ENCODE peak calls at places on chromosomes 16 and 17, in seven cellular contexts. G is OCI-LY7, W is HepG2, J is ovary, V is MM.1S, H is left ventricle myocardium inferior, F is H1. E is an unnamed sample. For H3K4me1 and H3K36me3, the result is how much of the 10 kb centered on the place peaks cover.

GRCh38 chr16:85969159-85969558 is 70.2 kb downstream of the IRF8 start:
- DNase-seq in G (no peak), W (no peak), J (no peak), V (no peak), H (no peak), F (no peak), E (no peak)

GRCh38 chr17:63966646-63967265 is 6.0 kb downstream of the SCN4A start:
- DNase-seq in G (no peak), W (no peak), J (no peak), V (no peak), H (no peak), F (no peak), E (no peak)

GRCh38 chr16:266258-267164 is 9.2 kb downstream of the RGS11 start:
- DNase-seq in G (no peak), W (no peak), J (no peak), V (no peak), H (no peak), F (no peak), E (no peak)

GRCh38 chr16:53775821-53776431 is 72.0 kb downstream of the FTO start:
- DNase-seq in G (no peak), W (peak), J (no peak), V (no peak), H (peak), F (no peak), E (no peak)

GRCh38 chr16:56632160-56632847 is at the start of gene MT1M:
- DNase-seq in G (no peak), W (no peak), J (peak), V (no peak), H (peak), F (peak), E (peak)

GRCh38 chr17:49901460-49902331 is 53.8 kb upstream of the TAC4 start:
- DNase-seq in G (no peak), W (peak), J (no peak), V (no peak), H (no peak), F (no peak), E (no peak)

GRCh38 chr17:62755139-62755851 is 52.8 kb downstream of the MARCHF10 start:
- DNase-seq in G (no peak), W (no peak), J (no peak), V (no peak), H (no peak), F (no peak), E (no peak)

GRCh38 chr16:46731691-46732555 is 16.2 kb downstream of the MYLK3 start:
- DNase-seq in G (no peak), W (peak), J (no peak), V (no peak), H (peak), F (no peak), E (no peak)

GRCh38 chr17:21039839-21040575 is 2.8 kb downstream of the USP22 start:
- DNase-seq in G (peak), W (peak), J (peak), V (peak), H (no peak), F (no peak), E (peak)

GRCh38 chr16:65044861-65045260 is 77.0 kb downstream of the CDH11 start:
- DNase-seq in G (no peak), W (no peak), J (no peak), V (no peak), H (no peak), F (no peak), E (no peak)

GRCh38 chr17:45841883-45842525 is 2.7 kb upstream of the SPPL2C start:
- DNase-seq in G (no peak), W (no peak), J (no peak), V (no peak), H (no peak), F (no peak), E (no peak)

GRCh38 chr16:20898938-20899502 is 1.1 kb downstream of the DCUN1D3 start:
- DNase-seq in G (no peak), W (peak), J (no peak), V (no peak), H (no peak), F (no peak), E (no peak)

GRCh38 chr17:69711504-69711903 is 297.0 kb downstream of the MAP2K6 start:
- DNase-seq in G (no peak), W (no peak), J (no peak), V (no peak), H (no peak), F (no peak), E (no peak)

GRCh38 chr17:29379084-29379811 is 10.9 kb upstream of the TAOK1 start:
- DNase-seq in G (no peak), W (no peak), J (no peak), V (no peak), H (no peak), F (no peak), E (peak)

GRCh38 chr16:72241930-72242329 is 70.0 kb upstream of the PMFBP1 start:
- DNase-seq in G (peak), W (peak), J (peak), V (peak), H (no peak), F (no peak), E (no peak)

GRCh38 chr17:51257150-51258081 is 2.4 kb downstream of the MBTD1 start:
- DNase-seq in G (no peak), W (no peak), J (no peak), V (no peak), H (no peak), F (no peak), E (no peak)

GRCh38 chr16:57619606-57620315 is 8.7 kb upstream of the ADGRG1 start:
- DNase-seq in G (no peak), W (peak), J (no peak), V (peak), H (no peak), F (peak), E (peak)

GRCh38 chr17:47708864-47709541 is 15.0 kb downstream of the TBKBP1 start:
- DNase-seq in G (no peak), W (no peak), J (peak), V (no peak), H (peak), F (peak), E (peak)

GRCh38 chr17:65050438-65050837 is 6.1 kb downstream of the GNA13 start:
- DNase-seq in G (peak), W (no peak), J (no peak), V (no peak), H (no peak), F (no peak), E (no peak)

GRCh38 chr17:27288183-27288582 is 5.7 kb upstream of the WSB1 start:
- DNase-seq in G (no peak), W (no peak), J (no peak), V (no peak), H (no peak), F (no peak), E (no peak)
- H3K4me1 ChIP-seq in G (under half), W (under half), J (under half), V (under half), H (under half), F (under half), E (under half)

DNA sequence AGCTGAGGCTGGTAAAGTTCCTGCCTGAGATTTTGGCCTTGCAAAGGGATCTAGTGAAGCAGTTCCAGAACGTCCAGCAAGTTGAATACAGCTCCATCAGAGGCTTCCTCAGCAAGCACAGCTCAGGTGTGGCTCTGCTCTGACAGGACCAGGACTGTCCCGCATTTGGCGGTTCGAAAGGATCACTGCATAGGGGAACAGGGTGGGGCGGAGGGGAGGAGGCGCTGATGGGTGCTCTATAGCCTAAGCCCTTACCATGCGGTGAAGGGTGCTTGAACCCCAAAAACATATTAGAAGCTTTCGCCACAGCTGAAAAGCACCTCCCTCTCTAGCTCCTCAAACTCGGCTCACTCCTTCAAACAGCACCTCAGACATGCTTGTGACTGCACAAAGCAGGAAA is 29.9 kb upstream of the ENDOV start:
- DNase-seq in G (no peak), W (no peak), J (no peak), V (no peak), H (no peak), F (no peak), E (no peak)
- H3K36me3 ChIP-seq in G (under half), W (half or more), J (under half), V (under half), H (half or more), F (under half), E (under half)

GRCh38 chr16:67534420-67534819 is 5.8 kb downstream of the RIPOR1 start:
- DNase-seq in G (no peak), W (no peak), J (no peak), V (no peak), H (no peak), F (no peak), E (no peak)
- TF ChIP-seq CTCF in G (no peak), W (no peak), J (no peak), V (peak), H (no peak), F (no peak), E (no peak)

DNA sequence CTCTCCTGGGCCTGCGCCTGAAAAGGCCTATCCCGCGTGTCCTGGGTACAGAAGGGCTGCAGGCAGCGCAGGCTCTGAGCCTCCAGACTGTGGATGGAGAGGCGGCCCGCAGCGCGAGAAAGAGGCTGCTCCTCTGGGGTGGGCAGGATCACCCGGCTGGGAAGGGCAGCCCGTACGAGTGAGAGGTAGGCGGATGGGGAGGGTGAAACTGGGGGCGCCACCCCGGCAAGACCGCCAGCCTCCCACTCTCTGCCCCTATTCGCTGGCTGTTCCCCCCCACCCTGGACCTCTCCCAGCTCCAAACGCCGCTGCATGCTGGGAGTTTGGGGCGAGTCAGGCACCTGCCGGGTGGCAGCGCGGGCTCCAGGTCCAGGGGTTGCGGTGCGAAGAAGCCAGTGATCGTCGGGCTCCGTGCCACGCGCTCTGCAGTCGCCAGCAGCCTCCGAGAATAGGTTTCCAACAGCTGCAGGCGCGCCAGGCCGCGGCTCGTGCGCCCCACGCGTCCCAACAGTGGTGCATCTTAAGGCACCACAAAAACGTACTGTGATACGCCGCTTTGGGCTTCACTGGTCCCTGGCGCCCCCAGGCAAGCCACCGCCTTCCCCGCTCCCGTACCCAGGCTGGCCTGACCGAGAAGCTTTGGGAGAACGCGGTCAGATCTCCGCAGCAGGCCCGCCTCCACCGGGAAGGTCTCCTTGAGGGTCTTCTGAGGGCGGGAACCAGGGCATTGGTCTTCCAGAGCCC is 1.1 kb downstream of the NOXO1 start:
- DNase-seq in G (no peak), W (no peak), J (no peak), V (no peak), H (no peak), F (peak), E (no peak)
- H3K4me1 ChIP-seq in G (under half), W (under half), J (under half), V (under half), H (under half), F (under half), E (under half)

GRCh38 chr16:24071990-24072389 is 184.1 kb upstream of the CACNG3 start:
- DNase-seq in G (no peak), W (no peak), J (no peak), V (no peak), H (no peak), F (no peak), E (no peak)
- H3K36me3 ChIP-seq in G (under half), W (under half), J (under half), V (under half), H (under half), F (under half), E (under half)

DNA sequence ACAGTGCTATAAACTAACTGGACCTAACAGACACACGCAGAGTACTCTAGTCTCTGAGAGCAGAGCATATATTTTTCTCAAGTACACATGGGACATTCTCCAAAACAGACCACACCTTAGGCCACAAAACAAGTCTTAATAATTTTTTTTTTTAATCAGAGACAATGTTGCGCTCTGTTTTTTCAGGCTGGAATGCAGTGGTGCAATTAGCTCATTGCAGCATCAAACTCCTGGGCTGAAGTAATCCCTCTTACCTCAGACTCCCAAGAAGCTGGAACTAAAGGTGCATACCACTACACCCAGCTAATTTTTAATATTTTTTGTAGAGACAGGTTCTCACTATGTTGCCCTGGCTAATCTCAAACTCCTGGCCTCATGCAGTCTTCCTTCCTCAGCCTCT is 37.7 kb downstream of the ULK2 start:
- DNase-seq in G (no peak), W (no peak), J (no peak), V (no peak), H (no peak), F (no peak), E (no peak)
- TF ChIP-seq CTCF in G (no peak), W (no peak), J (no peak), V (no peak), H (no peak), F (no peak), E (no peak)

GRCh38 chr17:79930077-79930785 is 91.0 kb upstream of the CBX4 start:
- DNase-seq in G (no peak), W (no peak), J (peak), V (no peak), H (no peak), F (peak), E (no peak)
- H3K4me1 ChIP-seq in G (under half), W (half or more), J (under half), V (under half), H (under half), F (under half), E (under half)

GRCh38 chr17:22301353-22301745 is 609.0 kb downstream of the KCNJ18 start:
- DNase-seq in G (no peak), W (no peak), J (no peak), V (no peak), H (no peak), F (no peak), E (no peak)

GRCh38 chr17:22303865-22304264 is 611.5 kb downstream of the KCNJ18 start:
- DNase-seq in G (no peak), W (no peak), J (no peak), V (no peak), H (no peak), F (no peak), E (no peak)

GRCh38 chr17:22305356-22306071 is 613.2 kb downstream of the KCNJ18 start:
- DNase-seq in G (no peak), W (no peak), J (no peak), V (no peak), H (no peak), F (no peak), E (no peak)

GRCh38 chr17:22303096-22303495 is 610.8 kb downstream of the KCNJ18 start:
- DNase-seq in G (no peak), W (no peak), J (no peak), V (no peak), H (no peak), F (no peak), E (no peak)

DNA sequence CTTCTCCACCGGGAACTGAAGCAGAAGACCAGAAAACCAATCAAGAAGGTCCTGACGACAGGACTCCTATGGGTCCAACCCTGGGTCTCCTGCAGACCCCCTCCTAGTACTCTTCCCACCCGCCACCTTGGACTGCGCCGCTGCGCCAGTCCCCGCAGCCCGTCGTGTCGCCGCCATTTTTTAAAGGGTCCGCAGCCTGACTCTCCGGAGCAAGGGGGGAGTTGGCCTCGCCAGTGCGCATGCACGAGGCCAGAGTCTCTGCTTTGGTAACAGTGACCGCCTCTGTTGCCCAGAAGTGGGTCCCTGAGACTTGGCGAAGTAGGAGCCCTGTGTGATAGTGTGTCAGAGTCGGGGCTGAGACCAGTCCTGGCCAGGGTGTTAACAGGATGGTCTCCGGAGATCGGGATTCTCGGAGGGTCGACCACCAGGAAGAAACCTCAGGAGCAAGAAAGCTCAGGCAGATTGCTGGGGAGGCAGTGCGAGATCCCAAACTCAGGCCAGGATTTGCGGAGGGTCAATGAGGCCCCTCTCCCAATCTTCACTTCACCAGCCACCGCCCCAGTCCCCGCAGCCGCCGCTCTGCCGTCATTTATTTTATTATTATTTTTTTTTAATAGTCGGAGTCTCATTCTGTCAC is 612.5 kb downstream of the KCNJ18 start:
- DNase-seq in G (no peak), W (no peak), J (no peak), V (no peak), H (no peak), F (no peak), E (no peak)
- H3K36me3 ChIP-seq in G (under half), W (under half), J (under half), V (under half), H (under half), F (under half), E (under half)

DNA sequence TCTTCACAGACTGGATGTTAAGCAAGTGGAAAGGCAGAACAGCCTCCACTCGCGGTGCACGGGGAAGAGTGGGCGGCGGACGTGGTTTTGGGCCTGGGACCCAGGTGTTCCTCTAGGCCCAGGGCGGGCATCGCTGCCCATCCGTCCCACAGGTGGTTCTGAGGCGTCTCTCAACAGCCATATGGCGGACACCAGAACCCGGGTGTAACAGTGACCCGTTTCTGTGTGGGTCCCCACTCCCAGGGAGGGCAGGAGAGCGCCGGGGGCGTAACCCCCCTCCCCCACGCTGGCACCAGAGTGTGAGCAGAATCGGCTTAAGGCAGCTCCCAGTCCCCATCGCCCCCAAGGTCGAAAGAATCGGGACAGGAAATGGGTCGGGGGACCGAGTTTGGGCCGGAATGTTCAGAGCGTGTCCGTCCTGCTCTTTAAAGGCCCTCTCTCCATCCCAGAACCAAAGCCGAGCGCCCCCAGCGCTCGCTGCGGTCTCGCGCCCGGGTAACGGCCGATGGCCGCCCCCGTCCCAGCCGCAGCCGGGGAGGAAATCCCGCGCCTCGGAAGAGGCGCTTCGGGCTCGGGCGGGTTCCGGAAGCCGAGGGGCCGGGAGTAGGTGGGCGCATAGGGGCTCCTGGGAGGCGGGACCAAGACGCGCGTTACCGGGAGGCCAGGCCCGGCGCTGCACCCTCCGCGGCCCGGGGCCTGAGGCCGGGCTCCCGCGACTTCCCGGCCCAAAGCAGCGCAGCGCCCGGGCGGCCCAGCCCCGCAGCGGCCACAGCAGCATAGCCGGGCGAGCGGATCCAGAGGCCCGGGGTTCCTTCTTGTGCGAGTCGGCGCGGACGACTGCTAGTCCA is at the start of gene TK2:
- DNase-seq in G (peak), W (peak), J (peak), V (peak), H (peak), F (peak), E (peak)
- TF ChIP-seq CTCF in G (peak), W (peak), J (peak), V (peak), H (peak), F (no peak), E (no peak)

GRCh38 chr16:24988137-24988535 is 27.0 kb downstream of the ARHGAP17 start:
- DNase-seq in G (no peak), W (no peak), J (no peak), V (no peak), H (no peak), F (no peak), E (no peak)
- H3K4me1 ChIP-seq in G (under half), W (half or more), J (under half), V (under half), H (half or more), F (under half), E (half or more)